ENCODE peak calls at places on chromosomes 3 and 15, in ten cellular contexts. R, S, J, Q, G, O, Y, C, P and B are unnamed samples. For H3K36me3, the result is how much of the 10 kb centered on the place peaks cover.

GRCh38 chr15:59687831-59688230 is 1.3 kb downstream of the BNIP2 start:
- DNase-seq in R (peak), S (no peak), J (no peak), Q (peak), G (peak), O (no peak), Y (no peak), C (no peak), P (no peak), B (no peak)

GRCh38 chr3:69137006-69137405 is 14.6 kb upstream of the LMOD3 start:
- DNase-seq in R (no peak), S (no peak), J (no peak), Q (no peak), G (peak), O (no peak), Y (no peak), C (no peak), P (no peak), B (no peak)

GRCh38 chr3:59783468-59783988 is 733.7 kb upstream of the CFAP20DC start:
- DNase-seq in R (no peak), S (no peak), J (no peak), Q (no peak), G (no peak), O (no peak), Y (no peak), C (no peak), P (no peak), B (no peak)

GRCh38 chr15:63246691-63247464 is 30.5 kb upstream of the APH1B start:
- DNase-seq in R (no peak), S (no peak), J (no peak), Q (no peak), G (peak), O (no peak), Y (no peak), C (no peak), P (no peak), B (no peak)

GRCh38 chr3:12286927-12287726 is 1.7 kb upstream of the PPARG start:
- DNase-seq in R (no peak), S (peak), J (no peak), Q (no peak), G (no peak), O (no peak), Y (peak), C (no peak), P (peak), B (peak)

GRCh38 chr3:149657796-149658443 is at the start of gene WWTR1:
- DNase-seq in R (peak), S (peak), J (peak), Q (no peak), G (peak), O (peak), Y (peak), C (peak), P (peak), B (peak)

GRCh38 chr3:25171118-25171912 is 256.7 kb upstream of the RARB start:
- DNase-seq in R (no peak), S (no peak), J (no peak), Q (no peak), G (no peak), O (no peak), Y (no peak), C (no peak), P (no peak), B (no peak)

GRCh38 chr3:102258666-102259227 is 176.1 kb upstream of the ZPLD1 start:
- DNase-seq in R (no peak), S (no peak), J (no peak), Q (no peak), G (no peak), O (no peak), Y (no peak), C (no peak), P (no peak), B (no peak)

DNA sequence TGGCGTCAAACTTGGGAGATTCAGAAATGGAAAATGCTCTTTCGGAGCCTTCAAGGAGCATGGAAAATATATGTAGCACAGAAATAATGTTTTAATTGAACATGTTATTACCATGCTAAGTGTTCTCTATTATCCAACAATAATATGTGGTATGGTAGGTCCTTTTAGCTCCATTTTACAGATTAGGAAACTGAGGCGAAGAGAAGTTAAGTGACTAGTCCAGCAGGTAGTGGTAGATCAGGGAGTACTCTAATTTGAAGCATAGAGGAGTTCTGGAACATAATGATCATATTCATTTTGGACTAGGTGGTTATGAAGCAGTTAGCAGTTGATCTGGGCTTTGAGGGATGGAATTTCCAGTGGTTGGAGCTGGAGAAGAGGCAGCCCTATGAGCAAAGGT is 1.1 kb downstream of the CMC1 start:
- DNase-seq in R (no peak), S (no peak), J (no peak), Q (no peak), G (no peak), O (no peak), Y (no peak), C (no peak), P (no peak), B (no peak)
- H3K4me3 ChIP-seq in R (peak), S (peak), J (peak), Q (peak), G (peak), O (peak), Y (peak), C (peak), P (peak), B (peak)

GRCh38 chr3:5226783-5227182 is 39.3 kb downstream of the EDEM1 start:
- DNase-seq in R (no peak), S (no peak), J (no peak), Q (no peak), G (peak), O (no peak), Y (no peak), C (no peak), P (no peak), B (no peak)
- TF ChIP-seq CTCF in R (peak), S (peak), J (no peak), Q (peak), G (peak), O (peak), Y (peak), C (peak), P (peak), B (peak)

GRCh38 chr15:41020311-41020710 is 67.0 kb downstream of the CHAC1 start:
- DNase-seq in R (no peak), S (no peak), J (no peak), Q (no peak), G (peak), O (no peak), Y (no peak), C (no peak), P (no peak), B (no peak)
- H3K36me3 ChIP-seq in R (under half), S (under half), J (under half), Q (half or more), G (under half), O (half or more), Y (under half), C (under half), P (half or more), B (under half)

GRCh38 chr3:31530039-31530983 is 2.4 kb upstream of the STT3B start:
- DNase-seq in R (no peak), S (no peak), J (no peak), Q (no peak), G (no peak), O (no peak), Y (no peak), C (no peak), P (no peak), B (no peak)
- H3K4me3 ChIP-seq in R (peak), S (peak), J (peak), Q (peak), G (no peak), O (peak), Y (no peak), C (peak), P (peak), B (no peak)

GRCh38 chr3:195441971-195442572 is 748 bp downstream of the ACAP2 start:
- DNase-seq in R (no peak), S (peak), J (peak), Q (peak), G (peak), O (no peak), Y (peak), C (peak), P (peak), B (peak)
- TF ChIP-seq CTCF in R (no peak), S (no peak), J (no peak), Q (peak), G (no peak), O (no peak), Y (no peak), C (no peak), P (no peak), B (no peak)

GRCh38 chr3:15041950-15042349 is 23.2 kb downstream of the MRPS25 start:
- DNase-seq in R (no peak), S (peak), J (no peak), Q (no peak), G (no peak), O (no peak), Y (no peak), C (no peak), P (no peak), B (no peak)

GRCh38 chr3:15040844-15041243 is 24.3 kb downstream of the MRPS25 start:
- DNase-seq in R (no peak), S (no peak), J (no peak), Q (no peak), G (no peak), O (no peak), Y (no peak), C (no peak), P (no peak), B (no peak)

GRCh38 chr3:15043772-15044171 is 21.3 kb downstream of the MRPS25 start:
- DNase-seq in R (no peak), S (no peak), J (no peak), Q (no peak), G (no peak), O (no peak), Y (no peak), C (no peak), P (no peak), B (no peak)

GRCh38 chr3:15044311-15044710 is 20.8 kb downstream of the MRPS25 start:
- DNase-seq in R (no peak), S (no peak), J (no peak), Q (no peak), G (no peak), O (no peak), Y (no peak), C (no peak), P (no peak), B (no peak)

GRCh38 chr3:15042936-15043335 is 22.2 kb downstream of the MRPS25 start:
- DNase-seq in R (no peak), S (no peak), J (no peak), Q (no peak), G (peak), O (no peak), Y (no peak), C (no peak), P (no peak), B (no peak)
- H3K36me3 ChIP-seq in R (half or more), S (half or more), J (half or more), Q (half or more), G (half or more), O (half or more), Y (under half), C (half or more), P (half or more), B (half or more)